ENCODE peak calls at places on chromosomes 5 and 9, in five cellular contexts. D is endodermal cell, P is endothelial cell of umbilical vein, R is hepatocyte, Q is body of pancreas. U is an unnamed sample. For H3K4me1, the result is how much of the 10 kb centered on the place peaks cover.

GRCh38 chr5:132752581-132753125 is 5.4 kb downstream of the CCNI2 start:
- DNase-seq in D (no peak), P (no peak), R (no peak), Q (no peak), U (no peak)

GRCh38 chr9:1152171-1152570 is 102.0 kb downstream of the DMRT2 start:
- DNase-seq in D (no peak), P (no peak), R (no peak), Q (no peak), U (no peak)

GRCh38 chr5:177511796-177512675 is 2.4 kb upstream of the DOK3 start:
- DNase-seq in D (no peak), P (no peak), R (no peak), Q (no peak), U (no peak)

GRCh38 chr5:78586251-78586650 is 62.3 kb downstream of the LHFPL2 start:
- DNase-seq in D (no peak), P (peak), R (peak), Q (no peak), U (no peak)

GRCh38 chr5:167720201-167720600 is 571.2 kb upstream of the WWC1 start:
- DNase-seq in D (no peak), P (no peak), R (no peak), Q (no peak), U (no peak)

GRCh38 chr9:132833451-132834130 is 44.5 kb downstream of the AK8 start:
- DNase-seq in D (no peak), P (no peak), R (no peak), Q (no peak), U (no peak)

GRCh38 chr5:168014423-168014822 is 277.0 kb upstream of the WWC1 start:
- DNase-seq in D (no peak), P (no peak), R (no peak), Q (no peak), U (no peak)

GRCh38 chr5:112687306-112687705 is 50.4 kb upstream of the APC start:
- DNase-seq in D (peak), P (no peak), R (no peak), Q (no peak), U (no peak)

GRCh38 chr9:129542761-129543160 is 78.1 kb downstream of the C9orf50 start:
- DNase-seq in D (no peak), P (no peak), R (no peak), Q (no peak), U (no peak)

GRCh38 chr5:109407913-109408312 is 1.9 kb downstream of the PJA2 start:
- DNase-seq in D (no peak), P (no peak), R (no peak), Q (no peak), U (no peak)

GRCh38 chr5:143696920-143697319 is 115.0 kb upstream of the HMHB1 start:
- DNase-seq in D (no peak), P (no peak), R (no peak), Q (no peak), U (no peak)

GRCh38 chr9:94560237-94560636 is 5.4 kb downstream of the PCAT7 start:
- DNase-seq in D (no peak), P (no peak), R (no peak), Q (no peak), U (no peak)

GRCh38 chr5:109318455-109319108 is 91.2 kb downstream of the PJA2 start:
- DNase-seq in D (no peak), P (no peak), R (no peak), Q (no peak), U (no peak)

GRCh38 chr9:80793706-80794105 is 895.6 kb downstream of the TLE1 start:
- DNase-seq in D (no peak), P (no peak), R (no peak), Q (no peak), U (no peak)

GRCh38 chr5:159644053-159644452 is 272.2 kb upstream of the ADRA1B start:
- DNase-seq in D (no peak), P (no peak), R (no peak), Q (no peak), U (no peak)

GRCh38 chr9:133205996-133206931 is 2.8 kb downstream of the OBP2B start:
- DNase-seq in D (no peak), P (no peak), R (no peak), Q (peak), U (no peak)

GRCh38 chr5:124634228-124634819 is 112.1 kb downstream of the ZNF608 start:
- DNase-seq in D (no peak), P (no peak), R (no peak), Q (no peak), U (no peak)

GRCh38 chr5:137022043-137022442 is 477.1 kb downstream of the SPOCK1 start:
- DNase-seq in D (no peak), P (no peak), R (no peak), Q (no peak), U (no peak)

GRCh38 chr9:111438576-111439235 is 45.5 kb downstream of the ECPAS start:
- DNase-seq in D (no peak), P (peak), R (no peak), Q (no peak), U (no peak)

GRCh38 chr5:116575635-116576042 is 1.0 kb upstream of the SEMA6A start:
- DNase-seq in D (peak), P (peak), R (peak), Q (peak), U (peak)

GRCh38 chr9:27194401-27195091 is 85.5 kb downstream of the TEK start:
- DNase-seq in D (no peak), P (peak), R (peak), Q (no peak), U (no peak)

GRCh38 chr5:73183491-73183891 is 10.5 kb downstream of the TMEM174 start:
- DNase-seq in D (peak), P (no peak), R (peak), Q (no peak), U (no peak)

GRCh38 chr9:120733190-120733589 is 18.9 kb upstream of the MEGF9 start:
- DNase-seq in D (no peak), P (no peak), R (peak), Q (peak), U (no peak)

GRCh38 chr5:44729536-44729935 is 79.2 kb upstream of the MRPS30 start:
- DNase-seq in D (no peak), P (no peak), R (no peak), Q (no peak), U (no peak)

GRCh38 chr9:76618762-76619161 is 145.5 kb upstream of the PCA3 start:
- DNase-seq in D (no peak), P (no peak), R (no peak), Q (no peak), U (no peak)

GRCh38 chr9:85600675-85601263 is 141.0 kb downstream of the AGTPBP1 start:
- DNase-seq in D (peak), P (no peak), R (no peak), Q (no peak), U (no peak)

GRCh38 chr9:136926154-136926704 is 18.3 kb downstream of the FBXW5 start:
- DNase-seq in D (no peak), P (no peak), R (no peak), Q (no peak), U (no peak)

GRCh38 chr5:137220523-137220927 is 278.6 kb downstream of the SPOCK1 start:
- DNase-seq in D (peak), P (peak), R (peak), Q (no peak), U (no peak)

GRCh38 chr5:181188700-181189362 is 16.2 kb downstream of the TRIM7 start:
- DNase-seq in D (peak), P (peak), R (peak), Q (peak), U (peak)
- TF ChIP-seq CTCF in D (no peak), P (no peak), R (no peak), Q (no peak), U (no peak)

DNA sequence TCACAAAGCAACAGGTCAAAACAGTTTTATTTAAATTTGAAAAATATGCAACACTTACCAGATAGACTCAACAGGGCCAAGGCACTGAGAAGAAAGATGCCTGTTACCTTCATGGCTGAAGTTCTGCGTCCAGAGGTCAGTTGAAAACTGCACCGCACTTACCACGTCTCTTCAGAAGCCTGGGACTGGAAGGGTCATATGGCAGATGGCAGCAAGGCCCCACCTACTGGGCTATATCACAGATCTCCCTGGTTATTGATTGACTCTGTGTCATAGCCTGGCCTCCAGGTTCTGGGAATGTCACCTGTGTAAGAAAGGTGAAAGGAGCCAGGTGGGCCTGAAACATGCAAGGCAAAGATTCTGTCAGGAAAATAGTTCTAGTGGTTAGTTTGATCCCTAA is at the start of gene SPINK1:
- DNase-seq in D (no peak), P (no peak), R (peak), Q (peak), U (no peak)
- H3K4me1 ChIP-seq in D (under half), P (under half), R (under half), Q (under half), U (under half)

DNA sequence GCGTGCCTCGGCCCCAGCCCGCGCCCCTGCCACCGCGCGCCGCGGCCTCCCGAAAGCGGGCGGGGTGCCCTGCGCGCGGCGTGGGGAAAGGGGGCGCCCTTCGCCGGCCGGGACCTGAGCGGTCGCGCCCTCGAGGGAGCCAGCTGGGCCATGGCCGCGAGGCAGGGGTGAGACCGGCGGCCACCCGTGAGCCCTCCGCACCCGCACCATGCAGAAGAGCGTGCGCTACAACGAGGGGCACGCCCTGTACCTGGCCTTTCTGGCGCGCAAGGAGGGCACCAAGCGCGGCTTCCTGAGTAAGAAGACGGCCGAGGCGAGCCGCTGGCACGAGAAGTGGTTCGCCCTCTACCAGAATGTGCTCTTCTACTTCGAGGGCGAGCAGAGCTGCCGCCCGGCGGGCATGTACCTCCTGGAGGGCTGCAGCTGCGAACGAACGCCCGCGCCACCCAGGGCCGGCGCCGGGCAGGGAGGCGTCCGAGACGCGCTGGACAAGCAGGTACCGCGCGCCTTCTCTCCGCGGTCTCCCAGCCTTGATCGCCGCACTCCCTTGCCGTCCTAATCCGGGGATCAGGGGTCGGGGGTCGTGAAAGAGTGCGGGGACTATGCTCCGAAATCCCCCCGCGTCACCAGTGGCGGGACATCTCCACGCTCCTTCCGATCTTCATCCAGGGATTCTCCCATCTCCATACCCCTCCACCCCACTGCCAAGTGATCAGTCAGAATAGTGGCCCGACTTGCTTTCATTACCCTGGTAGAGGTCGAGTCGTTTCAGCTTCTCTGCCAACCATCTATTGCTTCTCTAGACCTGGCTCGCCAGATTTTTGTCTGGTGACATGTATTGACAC is 590 bp downstream of the RASGRF2 start:
- DNase-seq in D (peak), P (peak), R (peak), Q (no peak), U (no peak)
- TF ChIP-seq CTCF in D (no peak), P (no peak), R (peak), Q (no peak), U (no peak)

GRCh38 chr5:171978016-171978415 is 28.4 kb downstream of the FBXW11 start:
- DNase-seq in D (no peak), P (no peak), R (no peak), Q (no peak), U (no peak)

GRCh38 chr5:171979606-171980005 is 26.8 kb downstream of the FBXW11 start:
- DNase-seq in D (peak), P (no peak), R (no peak), Q (no peak), U (no peak)

GRCh38 chr5:171978519-171978918 is 27.9 kb downstream of the FBXW11 start:
- DNase-seq in D (no peak), P (no peak), R (no peak), Q (no peak), U (no peak)

GRCh38 chr5:171975262-171975876 is 31.1 kb downstream of the FBXW11 start:
- DNase-seq in D (peak), P (no peak), R (no peak), Q (no peak), U (no peak)

DNA sequence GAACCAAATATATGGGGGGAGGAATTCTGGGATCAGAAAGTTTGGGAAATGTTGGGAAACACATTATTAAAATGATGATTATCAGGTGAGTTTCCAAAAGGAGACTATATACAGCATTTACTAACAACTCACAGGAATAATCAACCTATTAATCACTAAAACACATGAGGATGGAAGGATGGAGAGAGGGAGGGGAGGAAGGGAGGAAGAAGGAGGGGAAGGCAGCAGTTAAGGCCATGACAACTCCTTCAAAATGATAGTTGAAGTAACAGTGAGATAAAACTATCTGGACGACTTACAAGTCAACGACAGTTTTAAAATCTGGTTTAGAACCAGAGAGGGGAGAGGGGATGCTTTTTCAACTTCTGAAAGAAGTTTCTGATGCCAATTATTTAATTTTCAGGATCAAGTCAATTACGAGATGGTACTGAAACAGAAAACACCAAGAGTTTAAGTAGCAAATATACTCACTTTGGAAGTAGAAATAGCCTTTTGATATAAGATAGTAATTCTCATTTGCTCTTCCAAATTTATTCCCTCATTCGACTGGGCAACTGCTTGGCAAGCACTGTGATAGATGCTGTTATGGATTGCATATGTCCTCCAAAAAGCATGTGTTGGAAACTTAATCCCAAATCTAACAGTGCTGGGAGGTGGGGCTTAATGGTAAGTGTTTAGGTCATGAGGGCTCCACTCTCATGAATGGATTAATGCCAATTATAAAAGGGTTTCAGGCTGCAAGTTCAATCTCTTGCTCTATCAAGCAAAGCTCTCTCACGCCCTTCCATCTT is 30.4 kb downstream of the FBXW11 start:
- DNase-seq in D (no peak), P (no peak), R (no peak), Q (no peak), U (no peak)
- H3K4me1 ChIP-seq in D (under half), P (under half), R (under half), Q (half or more), U (under half)

DNA sequence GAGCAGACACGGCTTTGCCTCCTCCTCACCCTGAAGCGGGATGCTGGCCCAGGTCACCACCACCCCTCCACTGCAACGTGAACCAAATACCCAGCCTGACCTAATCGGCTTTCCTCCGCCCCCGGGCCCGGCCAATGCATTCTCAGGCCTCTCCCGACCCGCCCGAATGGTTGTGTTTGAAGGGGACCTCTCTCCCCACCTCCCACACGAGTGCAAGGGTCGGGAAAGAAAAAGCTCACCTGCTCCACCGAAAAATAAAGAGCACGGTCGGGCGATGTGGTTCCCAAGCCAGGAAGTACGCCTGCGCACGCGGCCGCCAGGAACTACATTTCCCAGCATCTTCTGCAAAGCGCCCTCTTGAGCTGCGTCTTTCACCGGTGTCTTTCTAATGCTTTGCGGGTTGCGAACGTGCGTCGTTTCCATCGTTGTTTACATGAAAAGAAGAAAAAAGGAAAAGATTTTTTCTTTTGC is at the start of gene ZNF883:
- DNase-seq in D (peak), P (peak), R (peak), Q (peak), U (no peak)
- TF ChIP-seq CTCF in D (peak), P (no peak), R (no peak), Q (no peak), U (no peak)

GRCh38 chr5:10591159-10591558 is 27.3 kb downstream of the ANKRD33B start:
- DNase-seq in D (no peak), P (peak), R (no peak), Q (no peak), U (no peak)
- H3K4me1 ChIP-seq in D (under half), P (under half), R (under half), Q (under half), U (under half)

DNA sequence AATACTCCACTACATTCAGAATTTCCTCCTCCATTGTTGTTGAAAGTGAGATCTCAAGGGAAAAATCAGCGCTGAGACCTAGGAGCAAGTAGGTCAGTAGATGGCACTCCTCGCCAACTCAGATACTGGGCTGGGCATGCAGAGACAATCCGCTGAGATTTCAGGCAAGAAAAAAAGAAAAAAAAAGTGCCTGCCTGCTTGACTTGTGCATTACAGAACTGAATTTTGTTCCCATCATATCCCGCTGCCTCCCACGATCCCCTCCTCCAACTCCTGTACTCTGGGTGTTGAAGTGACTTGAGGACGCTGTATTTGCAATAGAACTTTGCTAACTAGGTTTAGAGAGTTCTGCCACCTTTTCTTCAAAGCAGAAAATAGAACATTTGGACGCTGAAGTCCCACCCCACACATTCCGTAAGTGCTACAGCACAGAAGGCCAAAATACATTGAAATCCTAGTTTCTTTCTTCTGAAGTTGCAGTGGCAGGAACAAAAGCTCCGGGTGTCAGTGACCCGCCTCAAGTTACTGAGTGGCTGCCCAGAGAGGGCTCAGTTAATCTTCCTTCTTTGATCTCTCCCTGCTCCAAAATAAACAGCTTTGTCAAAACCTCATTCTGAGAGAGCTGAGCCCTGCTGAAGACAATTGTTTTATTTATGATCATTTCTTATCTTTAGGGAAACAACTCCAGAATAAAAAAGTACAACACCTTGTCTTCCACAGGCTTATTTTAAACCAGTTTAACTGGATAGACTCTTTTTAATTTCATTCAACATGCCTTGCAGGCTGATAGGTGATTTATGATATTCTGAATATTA is 265.7 kb downstream of the MLLT3 start:
- DNase-seq in D (peak), P (peak), R (peak), Q (peak), U (peak)
- TF ChIP-seq CTCF in D (peak), P (peak), R (peak), Q (peak), U (no peak)

GRCh38 chr9:34498511-34498910 is 24.3 kb downstream of the ENHO start:
- DNase-seq in D (no peak), P (no peak), R (no peak), Q (no peak), U (no peak)

GRCh38 chr9:34501372-34501771 is 21.4 kb downstream of the ENHO start:
- DNase-seq in D (no peak), P (no peak), R (no peak), Q (no peak), U (no peak)

GRCh38 chr9:34501889-34502425 is 20.8 kb downstream of the ENHO start:
- DNase-seq in D (peak), P (peak), R (peak), Q (peak), U (peak)

GRCh38 chr9:34500623-34501267 is 22.0 kb downstream of the ENHO start:
- DNase-seq in D (peak), P (peak), R (peak), Q (peak), U (peak)

GRCh38 chr9:34499101-34499500 is 23.7 kb downstream of the ENHO start:
- DNase-seq in D (no peak), P (no peak), R (no peak), Q (no peak), U (no peak)
- H3K4me1 ChIP-seq in D (under half), P (under half), R (under half), Q (under half), U (under half)

GRCh38 chr5:65625743-65626142 is 916 bp downstream of the SHLD3 start:
- DNase-seq in D (no peak), P (peak), R (no peak), Q (no peak), U (no peak)

GRCh38 chr5:65623482-65623881 is 651 bp downstream of the TRIM23 start:
- DNase-seq in D (no peak), P (no peak), R (peak), Q (no peak), U (no peak)

GRCh38 chr5:65620021-65620420 is 4.1 kb downstream of the TRIM23 start:
- DNase-seq in D (no peak), P (no peak), R (no peak), Q (no peak), U (no peak)

GRCh38 chr5:65624025-65624569 is at the start of gene TRIM23:
- DNase-seq in D (peak), P (peak), R (peak), Q (peak), U (peak)

GRCh38 chr5:65624570-65625555 is at the start of the genes SHLD3 and TRAPPC13:
- DNase-seq in D (peak), P (peak), R (peak), Q (peak), U (peak)
- TF ChIP-seq CTCF in D (peak), P (no peak), R (no peak), Q (peak), U (no peak)